ENCODE peak calls at places on chromosome 4, in six cellular contexts. C is suprapubic skin, G is coronary artery, B is HFFc6, R is GM10248, F is MCF 10A. D is an unnamed sample.

GRCh38 chr4:136329042-136329662 is 1203.1 kb downstream of the PCDH18 start:
- DNase-seq in G (no peak), F (peak), C (no peak), R (no peak), B (no peak), D (no peak)

GRCh38 chr4:53004497-53005148 is 142.5 kb downstream of the RASL11B start:
- DNase-seq in F (no peak), C (no peak), G (no peak), B (no peak), R (no peak), D (peak)

GRCh38 chr4:174454815-174455473 is 67.3 kb downstream of the HPGD start:
- DNase-seq in F (no peak), C (no peak), G (no peak), R (no peak), B (no peak), D (no peak)

GRCh38 chr4:38949416-38950051 is 81.9 kb downstream of the FAM114A1 start:
- DNase-seq in G (no peak), F (no peak), B (peak), C (no peak), R (no peak), D (peak)

GRCh38 chr4:103425406-103425805 is 227.3 kb upstream of the CENPE start:
- DNase-seq in F (no peak), B (no peak), C (no peak), G (no peak), R (no peak), D (no peak)

GRCh38 chr4:80058740-80059139 is 14.3 kb downstream of the ANTXR2 start:
- DNase-seq in C (no peak), R (peak), B (peak), G (no peak), F (no peak), D (peak)

GRCh38 chr4:17058506-17058905 is 160.1 kb upstream of the LDB2 start:
- DNase-seq in G (no peak), B (peak), R (no peak), C (no peak), F (no peak), D (no peak)

GRCh38 chr4:90950385-90950841 is 823.2 kb downstream of the CCSER1 start:
- DNase-seq in F (no peak), G (no peak), C (no peak), R (no peak), B (no peak), D (no peak)

GRCh38 chr4:94262163-94263016 is 54.7 kb downstream of the SMARCAD1 start:
- DNase-seq in B (no peak), F (peak), G (no peak), R (no peak), C (no peak), D (no peak)

GRCh38 chr4:63460075-63460474 is 949.2 kb downstream of the TECRL start:
- DNase-seq in R (no peak), F (no peak), G (no peak), B (no peak), C (no peak), D (no peak)

GRCh38 chr4:140643571-140644055 is 74.9 kb upstream of the UCP1 start:
- DNase-seq in R (no peak), G (no peak), F (no peak), C (no peak), B (no peak), D (no peak)

GRCh38 chr4:140642674-140643437 is 74.1 kb upstream of the UCP1 start:
- DNase-seq in F (no peak), C (no peak), G (no peak), B (no peak), R (no peak), D (no peak)

GRCh38 chr4:140641105-140641555 is 72.4 kb upstream of the UCP1 start:
- DNase-seq in C (no peak), G (no peak), B (no peak), F (no peak), R (no peak), D (no peak)

GRCh38 chr4:140640150-140640748 is 71.5 kb upstream of the UCP1 start:
- DNase-seq in F (no peak), G (no peak), B (no peak), C (no peak), R (no peak), D (no peak)

GRCh38 chr4:140641789-140642439 is 73.2 kb upstream of the UCP1 start:
- DNase-seq in R (no peak), G (no peak), F (no peak), B (no peak), C (no peak), D (no peak)
- TF ChIP-seq CTCF in R (no peak), G (no peak), F (no peak), B (no peak), C (no peak), D (no peak)

GRCh38 chr4:132809298-132810032 is 339.6 kb upstream of the PCDH10 start:
- DNase-seq in B (no peak), G (no peak), C (no peak), R (no peak), F (no peak), D (no peak)
- TF ChIP-seq CTCF in B (no peak), G (no peak), C (no peak), R (no peak), F (no peak), D (no peak)

DNA sequence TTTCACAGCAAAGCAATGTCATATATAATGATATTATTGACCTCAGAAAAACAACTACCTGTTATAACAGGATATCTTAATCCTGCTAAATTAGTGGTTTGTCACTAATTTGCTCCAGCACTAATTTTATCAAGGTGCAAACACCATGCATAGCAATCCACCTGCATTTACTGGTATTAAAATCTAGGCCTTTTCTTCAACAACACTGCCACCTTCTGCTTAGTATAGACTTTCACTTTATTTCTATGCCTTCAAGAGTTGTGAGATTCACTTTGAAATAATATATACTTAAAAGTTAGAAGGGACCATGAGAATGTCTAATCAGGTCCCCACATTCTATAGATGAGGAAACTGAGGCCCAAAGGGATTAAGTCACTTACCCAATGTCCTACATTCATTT is 82.1 kb upstream of the IQCM start:
- DNase-seq in C (no peak), B (no peak), G (no peak), F (peak), R (no peak), D (peak)
- TF ChIP-seq CTCF in C (no peak), B (peak), G (no peak), F (peak), R (peak), D (peak)

GRCh38 chr4:117447925-117448324 is 362.5 kb upstream of the TRAM1L1 start:
- DNase-seq in C (no peak), R (no peak), B (no peak), G (no peak), F (no peak), D (peak)
- TF ChIP-seq CTCF in C (no peak), R (peak), B (peak), G (no peak), F (no peak), D (peak)

GRCh38 chr4:150078041-150078995 is at the start of gene DCLK2:
- DNase-seq in R (peak), B (peak), C (peak), F (peak), G (peak), D (no peak)

GRCh38 chr4:150080875-150081274 is 2.6 kb downstream of the DCLK2 start:
- DNase-seq in C (no peak), G (no peak), F (no peak), B (no peak), R (no peak), D (no peak)

GRCh38 chr4:150080335-150080734 is 2.1 kb downstream of the DCLK2 start:
- DNase-seq in F (no peak), R (no peak), C (no peak), B (no peak), G (no peak), D (no peak)

GRCh38 chr4:150082241-150082640 is 4.0 kb downstream of the DCLK2 start:
- DNase-seq in R (peak), B (no peak), C (no peak), G (no peak), F (no peak), D (peak)

DNA sequence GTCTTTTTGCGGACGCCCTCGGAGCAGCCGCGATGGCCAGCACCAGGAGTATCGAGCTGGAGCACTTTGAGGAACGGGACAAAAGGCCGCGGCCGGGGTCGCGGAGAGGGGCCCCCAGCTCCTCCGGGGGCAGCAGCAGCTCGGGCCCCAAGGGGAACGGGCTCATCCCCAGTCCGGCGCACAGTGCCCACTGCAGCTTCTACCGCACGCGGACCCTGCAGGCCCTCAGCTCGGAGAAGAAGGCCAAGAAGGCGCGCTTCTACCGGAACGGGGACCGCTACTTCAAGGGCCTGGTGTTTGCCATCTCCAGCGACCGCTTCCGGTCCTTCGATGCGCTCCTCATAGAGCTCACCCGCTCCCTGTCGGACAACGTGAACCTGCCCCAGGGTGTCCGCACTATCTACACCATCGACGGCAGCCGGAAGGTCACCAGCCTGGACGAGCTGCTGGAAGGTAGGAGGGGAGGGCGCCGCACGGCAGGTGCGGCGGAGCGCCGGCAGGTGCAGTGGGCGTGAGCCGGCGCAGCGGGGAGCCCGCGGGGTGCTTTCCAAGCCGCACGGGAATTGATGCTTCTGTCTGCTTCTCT is 844 bp downstream of the DCLK2 start:
- DNase-seq in F (no peak), C (peak), R (peak), G (no peak), B (peak), D (peak)
- TF ChIP-seq CTCF in F (no peak), C (no peak), R (no peak), G (no peak), B (peak), D (no peak)

DNA sequence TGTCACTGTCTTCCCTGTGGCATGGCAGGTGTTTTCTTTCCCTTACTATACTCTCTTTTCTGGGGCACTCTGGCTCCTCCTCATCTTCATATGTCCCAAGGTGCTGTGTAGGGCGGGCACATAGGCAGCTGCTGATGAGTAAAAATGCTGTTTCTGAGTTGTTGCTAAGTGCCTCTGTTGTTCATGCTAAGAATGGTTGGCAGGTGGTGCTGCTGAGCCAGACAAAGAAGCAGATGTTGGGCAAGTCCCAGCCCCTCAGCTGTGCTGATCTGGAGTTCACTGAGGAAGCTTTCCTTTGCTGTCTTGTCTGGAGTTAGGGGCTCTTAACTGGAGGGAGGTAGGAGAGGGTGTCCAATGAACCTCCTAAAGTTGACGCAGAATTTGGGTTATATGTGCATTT is 40.6 kb downstream of the HADH start:
- DNase-seq in R (peak), F (peak), C (no peak), B (peak), G (no peak), D (peak)
- TF ChIP-seq CTCF in R (peak), F (peak), C (no peak), B (peak), G (no peak), D (peak)

GRCh38 chr4:109976189-109976588 is 63.5 kb downstream of the EGF start:
- DNase-seq in F (no peak), G (no peak), R (no peak), B (no peak), C (no peak), D (no peak)

GRCh38 chr4:109979932-109980717 is 67.4 kb downstream of the EGF start:
- DNase-seq in B (peak), F (no peak), G (no peak), R (no peak), C (no peak), D (no peak)

GRCh38 chr4:109977854-109978501 is 65.3 kb downstream of the EGF start:
- DNase-seq in B (peak), R (no peak), F (peak), G (no peak), C (no peak), D (peak)

GRCh38 chr4:109981936-109982335 is 69.3 kb downstream of the EGF start:
- DNase-seq in G (no peak), F (no peak), C (no peak), B (no peak), R (no peak), D (no peak)

DNA sequence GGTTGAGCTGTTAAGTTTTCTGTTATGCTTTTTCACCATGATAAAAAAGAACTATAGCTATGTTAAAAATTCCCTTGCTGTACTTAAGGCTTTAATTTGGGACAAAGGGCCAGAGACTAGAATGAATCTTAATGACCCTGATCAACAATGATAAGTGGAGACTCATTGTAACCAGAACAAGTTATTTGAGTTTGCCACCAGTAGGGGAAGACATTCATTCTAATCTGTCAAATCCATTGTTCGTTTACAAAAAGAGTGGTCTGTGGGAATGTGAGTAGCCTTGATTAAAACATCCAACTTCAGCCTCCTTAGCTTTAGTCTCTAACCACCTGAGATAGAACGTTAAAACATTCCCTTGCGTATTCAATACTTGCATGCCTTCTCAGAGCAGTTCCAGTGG is 66.0 kb downstream of the EGF start:
- DNase-seq in F (no peak), R (no peak), C (no peak), B (no peak), G (no peak), D (no peak)
- TF ChIP-seq CTCF in F (no peak), R (no peak), C (no peak), B (peak), G (no peak), D (peak)

D was measured in GM12865.